ENCODE peak calls at places on chromosome 6, in four cellular contexts. One of them, this sample, is unnamed.

GRCh38 chr6:148530976-148531375 is 188.3 kb downstream of the SASH1 start:
- DNase-seq in lower lobe of right lung: no peak
- DNase-seq in SK-N-SH: no peak
- DNase-seq in foreskin fibroblast: peak
- DNase-seq in this sample: no peak

GRCh38 chr6:5361371-5361770 is 100.1 kb downstream of the FARS2 start:
- DNase-seq in lower lobe of right lung: no peak
- DNase-seq in SK-N-SH: no peak
- DNase-seq in foreskin fibroblast: peak
- DNase-seq in this sample: no peak

GRCh38 chr6:72559067-72559466 is 62.8 kb upstream of the KCNQ5 start:
- DNase-seq in lower lobe of right lung: no peak
- DNase-seq in SK-N-SH: no peak
- DNase-seq in foreskin fibroblast: no peak
- DNase-seq in this sample: no peak

GRCh38 chr6:104324305-104324704 is 535.4 kb downstream of the HACE1 start:
- DNase-seq in lower lobe of right lung: no peak
- DNase-seq in SK-N-SH: no peak
- DNase-seq in foreskin fibroblast: no peak
- DNase-seq in this sample: no peak

GRCh38 chr6:42970859-42971612 is 7.9 kb downstream of the PEX6 start:
- DNase-seq in lower lobe of right lung: no peak
- DNase-seq in SK-N-SH: no peak
- DNase-seq in foreskin fibroblast: peak
- DNase-seq in this sample: no peak

GRCh38 chr6:882084-882598 is 189.2 kb upstream of the EXOC2 start:
- DNase-seq in lower lobe of right lung: no peak
- DNase-seq in SK-N-SH: no peak
- DNase-seq in foreskin fibroblast: no peak
- DNase-seq in this sample: no peak

GRCh38 chr6:24513602-24514001 is 18.8 kb downstream of the ALDH5A1 start:
- DNase-seq in lower lobe of right lung: no peak
- DNase-seq in SK-N-SH: no peak
- DNase-seq in foreskin fibroblast: no peak
- DNase-seq in this sample: no peak

GRCh38 chr6:73340048-73340447 is 14.0 kb downstream of the DPPA5 start:
- DNase-seq in lower lobe of right lung: no peak
- DNase-seq in SK-N-SH: no peak
- DNase-seq in foreskin fibroblast: peak
- DNase-seq in this sample: no peak

GRCh38 chr6:13453771-13454251 is 33.6 kb downstream of the GFOD1 start:
- DNase-seq in lower lobe of right lung: no peak
- DNase-seq in SK-N-SH: no peak
- DNase-seq in foreskin fibroblast: peak
- DNase-seq in this sample: no peak

GRCh38 chr6:34181903-34182302 is 36.0 kb upstream of the GRM4 start:
- DNase-seq in lower lobe of right lung: no peak
- DNase-seq in SK-N-SH: no peak
- DNase-seq in foreskin fibroblast: no peak
- DNase-seq in this sample: no peak

GRCh38 chr6:11096109-11096508 is 2.5 kb downstream of the SMIM13 start:
- DNase-seq in lower lobe of right lung: no peak
- DNase-seq in SK-N-SH: peak
- DNase-seq in foreskin fibroblast: peak
- DNase-seq in this sample: peak

GRCh38 chr6:108619431-108620197 is 58.9 kb downstream of the FOXO3 start:
- DNase-seq in lower lobe of right lung: no peak
- DNase-seq in SK-N-SH: no peak
- DNase-seq in foreskin fibroblast: peak
- DNase-seq in this sample: peak

GRCh38 chr6:72651191-72651590 is 29.3 kb downstream of the KCNQ5 start:
- DNase-seq in lower lobe of right lung: no peak
- DNase-seq in SK-N-SH: no peak
- DNase-seq in foreskin fibroblast: no peak
- DNase-seq in this sample: no peak

GRCh38 chr6:40922281-40922680 is 116.7 kb downstream of the UNC5CL start:
- DNase-seq in lower lobe of right lung: no peak
- DNase-seq in SK-N-SH: no peak
- DNase-seq in foreskin fibroblast: peak
- DNase-seq in this sample: no peak

GRCh38 chr6:26124550-26125014 is 37.4 kb downstream of the HFE start:
- DNase-seq in lower lobe of right lung: no peak
- DNase-seq in SK-N-SH: no peak
- DNase-seq in foreskin fibroblast: no peak
- DNase-seq in this sample: no peak

GRCh38 chr6:684831-685636 is 7.9 kb downstream of the EXOC2 start:
- DNase-seq in lower lobe of right lung: no peak
- DNase-seq in SK-N-SH: no peak
- DNase-seq in foreskin fibroblast: peak
- DNase-seq in this sample: no peak

GRCh38 chr6:37244430-37245310 is 12.9 kb upstream of the TBC1D22B start:
- DNase-seq in lower lobe of right lung: peak
- DNase-seq in SK-N-SH: no peak
- DNase-seq in foreskin fibroblast: peak
- DNase-seq in this sample: no peak

GRCh38 chr6:12602951-12603710 is 113.4 kb upstream of the PHACTR1 start:
- DNase-seq in lower lobe of right lung: no peak
- DNase-seq in SK-N-SH: peak
- DNase-seq in foreskin fibroblast: peak
- DNase-seq in this sample: no peak

GRCh38 chr6:149316108-149316727 is 1.3 kb upstream of the TAB2 start:
- DNase-seq in lower lobe of right lung: no peak
- DNase-seq in SK-N-SH: no peak
- DNase-seq in foreskin fibroblast: no peak
- DNase-seq in this sample: no peak

GRCh38 chr6:54248319-54248718 is 59.9 kb upstream of the TINAG start:
- DNase-seq in lower lobe of right lung: no peak
- DNase-seq in SK-N-SH: no peak
- DNase-seq in foreskin fibroblast: no peak
- DNase-seq in this sample: no peak

GRCh38 chr6:53104916-53105315 is 39.7 kb downstream of the FBXO9 start:
- DNase-seq in lower lobe of right lung: no peak
- DNase-seq in SK-N-SH: no peak
- DNase-seq in foreskin fibroblast: no peak
- DNase-seq in this sample: no peak

GRCh38 chr6:31143148-31143547 is 4.3 kb upstream of the PSORS1C2 start:
- DNase-seq in lower lobe of right lung: no peak
- DNase-seq in SK-N-SH: no peak
- DNase-seq in foreskin fibroblast: peak
- DNase-seq in this sample: peak

GRCh38 chr6:4253604-4254211 is 118.3 kb upstream of the ECI2 start:
- DNase-seq in lower lobe of right lung: no peak
- DNase-seq in SK-N-SH: no peak
- DNase-seq in foreskin fibroblast: peak
- DNase-seq in this sample: no peak

GRCh38 chr6:41022294-41022693 is 16.7 kb downstream of the UNC5CL start:
- DNase-seq in lower lobe of right lung: no peak
- DNase-seq in SK-N-SH: peak
- DNase-seq in foreskin fibroblast: peak
- DNase-seq in this sample: no peak

GRCh38 chr6:47169785-47170685 is 127.9 kb upstream of the ADGRF1 start:
- DNase-seq in lower lobe of right lung: no peak
- DNase-seq in SK-N-SH: no peak
- DNase-seq in foreskin fibroblast: peak
- DNase-seq in this sample: no peak

GRCh38 chr6:5569491-5569890 is 308.2 kb downstream of the FARS2 start:
- DNase-seq in lower lobe of right lung: no peak
- DNase-seq in SK-N-SH: no peak
- DNase-seq in foreskin fibroblast: peak
- DNase-seq in this sample: no peak

GRCh38 chr6:75374913-75375530 is 90.4 kb upstream of the TMEM30A start:
- DNase-seq in lower lobe of right lung: no peak
- DNase-seq in SK-N-SH: no peak
- DNase-seq in foreskin fibroblast: no peak
- DNase-seq in this sample: no peak

GRCh38 chr6:13767121-13767794 is 47.1 kb downstream of the MCUR1 start:
- DNase-seq in lower lobe of right lung: no peak
- DNase-seq in SK-N-SH: peak
- DNase-seq in foreskin fibroblast: peak
- DNase-seq in this sample: no peak

GRCh38 chr6:159062564-159062945 is 17.8 kb upstream of the TAGAP start:
- DNase-seq in lower lobe of right lung: no peak
- DNase-seq in SK-N-SH: no peak
- DNase-seq in foreskin fibroblast: no peak
- DNase-seq in this sample: no peak

DNA sequence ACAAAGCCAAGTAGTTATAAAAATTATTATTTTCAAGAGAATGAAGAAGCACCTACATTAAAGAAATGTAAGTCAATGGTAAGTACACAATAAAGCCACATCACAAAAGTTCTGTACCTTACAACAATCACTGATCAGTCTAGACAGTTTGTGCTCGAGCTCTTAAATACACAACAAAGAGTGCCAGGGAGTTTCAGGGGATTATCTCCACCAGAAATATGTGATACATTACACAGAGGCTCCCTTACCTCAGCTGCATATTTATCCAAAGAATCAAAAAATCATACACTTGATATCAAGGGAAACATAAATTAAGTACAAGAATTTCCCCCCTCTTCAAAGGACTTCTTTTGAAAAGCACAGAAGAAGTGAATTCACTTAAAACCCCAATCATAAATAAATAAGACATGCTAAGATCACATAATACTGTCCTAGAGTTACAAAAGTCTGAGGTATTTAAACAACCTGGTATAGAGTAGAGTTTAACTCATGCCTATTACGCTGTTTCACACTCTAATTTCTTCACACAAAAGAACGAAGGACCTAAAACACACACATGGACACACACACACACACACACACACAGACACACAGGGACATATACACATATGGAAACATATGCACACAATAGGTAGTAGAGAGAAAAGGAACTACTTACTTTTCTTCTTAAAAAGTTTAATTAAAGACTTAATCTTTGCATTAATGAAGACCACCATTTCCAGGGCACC is 555 bp downstream of the NHSL1 start:
- DNase-seq in lower lobe of right lung: no peak
- DNase-seq in SK-N-SH: no peak
- DNase-seq in foreskin fibroblast: no peak
- DNase-seq in this sample: no peak
- H3K4me3 ChIP-seq in lower lobe of right lung: no peak
- H3K4me3 ChIP-seq in SK-N-SH: no peak
- H3K4me3 ChIP-seq in foreskin fibroblast: no peak
- H3K4me3 ChIP-seq in this sample: peak

GRCh38 chr6:27786048-27786447 is 126.1 kb downstream of the OR2B2 start:
- DNase-seq in lower lobe of right lung: no peak
- DNase-seq in SK-N-SH: no peak
- DNase-seq in foreskin fibroblast: no peak
- DNase-seq in this sample: no peak

GRCh38 chr6:27795697-27796494 is 116.3 kb downstream of the OR2B2 start:
- DNase-seq in lower lobe of right lung: no peak
- DNase-seq in SK-N-SH: peak
- DNase-seq in foreskin fibroblast: peak
- DNase-seq in this sample: peak

DNA sequence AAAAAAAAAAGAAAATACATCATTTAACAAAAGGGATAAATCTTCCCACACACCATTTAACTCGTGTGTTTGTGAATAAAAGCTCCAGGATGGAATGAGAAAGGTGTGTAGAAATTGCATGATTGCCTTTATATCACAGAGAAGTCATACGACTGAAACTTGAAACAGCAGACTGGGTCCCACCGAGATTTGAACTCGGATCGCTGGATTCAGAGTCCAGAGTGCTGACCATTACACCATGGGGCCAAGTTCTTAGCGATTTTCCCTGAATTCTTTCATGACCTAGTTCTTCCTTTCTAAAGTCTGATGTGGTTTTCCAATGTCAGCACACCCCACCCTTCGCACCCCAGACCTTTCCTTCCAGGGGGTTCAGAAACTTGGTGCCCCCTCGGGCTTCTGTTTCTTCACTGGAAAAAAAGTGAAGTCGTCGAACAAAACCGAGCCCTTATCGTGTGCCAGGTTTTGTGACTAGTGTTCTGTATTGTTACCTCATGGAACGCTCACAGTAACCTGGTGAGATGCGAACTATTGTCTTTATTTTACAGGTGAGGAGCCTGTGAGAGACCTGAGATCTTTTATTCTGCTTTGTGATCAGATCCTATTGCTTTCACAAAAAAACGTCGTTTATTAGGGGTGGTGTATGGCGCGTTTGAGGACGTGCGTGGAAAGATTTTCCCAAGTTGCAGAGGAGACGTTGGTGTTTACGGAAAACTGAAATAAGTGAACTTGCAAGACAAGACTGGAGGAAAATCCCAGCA is 120.8 kb downstream of the OR2B2 start:
- DNase-seq in lower lobe of right lung: no peak
- DNase-seq in SK-N-SH: peak
- DNase-seq in foreskin fibroblast: peak
- DNase-seq in this sample: peak
- H3K4me3 ChIP-seq in lower lobe of right lung: peak
- H3K4me3 ChIP-seq in SK-N-SH: peak
- H3K4me3 ChIP-seq in foreskin fibroblast: peak
- H3K4me3 ChIP-seq in this sample: peak

GRCh38 chr6:137863126-137863996 is 3.7 kb upstream of the TNFAIP3 start:
- DNase-seq in lower lobe of right lung: no peak
- DNase-seq in SK-N-SH: no peak
- DNase-seq in foreskin fibroblast: no peak
- DNase-seq in this sample: no peak
- H3K4me3 ChIP-seq in lower lobe of right lung: no peak
- H3K4me3 ChIP-seq in SK-N-SH: no peak
- H3K4me3 ChIP-seq in foreskin fibroblast: no peak
- H3K4me3 ChIP-seq in this sample: no peak

DNA sequence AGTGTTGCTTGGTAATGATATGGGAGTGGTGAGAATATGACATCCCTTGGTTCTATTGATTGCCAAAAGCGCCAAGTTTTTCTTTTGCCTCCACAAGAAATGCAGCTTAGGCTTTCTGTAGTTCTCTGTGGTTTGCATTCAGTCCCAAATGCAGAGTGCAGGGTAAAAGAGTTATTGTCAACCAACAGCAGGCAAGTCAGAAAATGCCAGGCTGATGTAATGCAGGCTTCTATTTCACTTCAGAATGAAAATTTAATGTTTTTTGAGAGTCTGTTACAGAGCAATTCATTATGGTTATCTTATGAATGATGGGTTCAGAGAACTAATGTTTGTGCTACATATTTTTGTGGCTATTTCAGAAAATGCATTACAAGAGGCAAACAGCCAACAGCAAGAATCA is 293.4 kb downstream of the CENPW start:
- DNase-seq in lower lobe of right lung: no peak
- DNase-seq in SK-N-SH: no peak
- DNase-seq in foreskin fibroblast: peak
- DNase-seq in this sample: no peak
- H3K4me3 ChIP-seq in lower lobe of right lung: no peak
- H3K4me3 ChIP-seq in SK-N-SH: no peak
- H3K4me3 ChIP-seq in foreskin fibroblast: no peak
- H3K4me3 ChIP-seq in this sample: no peak